ENCODE peak calls at places on chromosomes 13 and 19, in seven cellular contexts. One of them, this sample, is unnamed.

GRCh38 chr13:89862011-89862690 is 1485.3 kb upstream of the MIR17HG start:
- DNase-seq in LoVo: no peak
- DNase-seq in CD8-positive, alpha-beta memory T cell: no peak
- DNase-seq in COR-L47: no peak
- DNase-seq in stimulated activated CD4-positive, alpha-beta T cell treated with anti-CD3 and anti-CD28 coated beads, Interleukin-15, amount 100 ng/mL, for 48 hours: no peak
- DNase-seq in NCI-H1930: no peak
- DNase-seq in GM12864: no peak
- DNase-seq in this sample: no peak

GRCh38 chr13:109990296-109990695 is 203.9 kb upstream of the IRS2 start:
- DNase-seq in COR-L47: no peak
- DNase-seq in GM12864: no peak
- DNase-seq in CD8-positive, alpha-beta memory T cell: no peak
- DNase-seq in LoVo: no peak
- DNase-seq in stimulated activated CD4-positive, alpha-beta T cell treated with anti-CD3 and anti-CD28 coated beads, Interleukin-15, amount 100 ng/mL, for 48 hours: no peak
- DNase-seq in NCI-H1930: no peak
- DNase-seq in this sample: no peak

GRCh38 chr13:109369357-109370052 is 416.9 kb downstream of the IRS2 start:
- DNase-seq in CD8-positive, alpha-beta memory T cell: no peak
- DNase-seq in GM12864: no peak
- DNase-seq in stimulated activated CD4-positive, alpha-beta T cell treated with anti-CD3 and anti-CD28 coated beads, Interleukin-15, amount 100 ng/mL, for 48 hours: no peak
- DNase-seq in NCI-H1930: no peak
- DNase-seq in COR-L47: no peak
- DNase-seq in LoVo: no peak
- DNase-seq in this sample: no peak

GRCh38 chr13:50380905-50381304 is 365.7 kb downstream of the KCNRG start:
- DNase-seq in NCI-H1930: no peak
- DNase-seq in LoVo: no peak
- DNase-seq in CD8-positive, alpha-beta memory T cell: no peak
- DNase-seq in GM12864: no peak
- DNase-seq in stimulated activated CD4-positive, alpha-beta T cell treated with anti-CD3 and anti-CD28 coated beads, Interleukin-15, amount 100 ng/mL, for 48 hours: no peak
- DNase-seq in COR-L47: no peak
- DNase-seq in this sample: no peak

GRCh38 chr19:11079999-11080398 is 9.3 kb upstream of the LDLR start:
- DNase-seq in LoVo: no peak
- DNase-seq in NCI-H1930: no peak
- DNase-seq in COR-L47: no peak
- DNase-seq in GM12864: no peak
- DNase-seq in stimulated activated CD4-positive, alpha-beta T cell treated with anti-CD3 and anti-CD28 coated beads, Interleukin-15, amount 100 ng/mL, for 48 hours: no peak
- DNase-seq in CD8-positive, alpha-beta memory T cell: no peak
- DNase-seq in this sample: no peak

GRCh38 chr19:33815410-33816340 is 19.0 kb downstream of the KCTD15 start:
- DNase-seq in CD8-positive, alpha-beta memory T cell: no peak
- DNase-seq in GM12864: no peak
- DNase-seq in NCI-H1930: no peak
- DNase-seq in LoVo: no peak
- DNase-seq in stimulated activated CD4-positive, alpha-beta T cell treated with anti-CD3 and anti-CD28 coated beads, Interleukin-15, amount 100 ng/mL, for 48 hours: no peak
- DNase-seq in COR-L47: no peak
- DNase-seq in this sample: no peak

GRCh38 chr19:38711726-38712153 is 32.5 kb downstream of the CAPN12 start:
- DNase-seq in COR-L47: no peak
- DNase-seq in NCI-H1930: no peak
- DNase-seq in LoVo: no peak
- DNase-seq in stimulated activated CD4-positive, alpha-beta T cell treated with anti-CD3 and anti-CD28 coated beads, Interleukin-15, amount 100 ng/mL, for 48 hours: no peak
- DNase-seq in CD8-positive, alpha-beta memory T cell: no peak
- DNase-seq in GM12864: no peak
- DNase-seq in this sample: no peak

GRCh38 chr13:103354189-103354588 is 288.0 kb upstream of the SLC10A2 start:
- DNase-seq in LoVo: no peak
- DNase-seq in stimulated activated CD4-positive, alpha-beta T cell treated with anti-CD3 and anti-CD28 coated beads, Interleukin-15, amount 100 ng/mL, for 48 hours: no peak
- DNase-seq in CD8-positive, alpha-beta memory T cell: no peak
- DNase-seq in COR-L47: no peak
- DNase-seq in NCI-H1930: no peak
- DNase-seq in GM12864: no peak
- DNase-seq in this sample: no peak

GRCh38 chr13:48570225-48570828 is 37.4 kb upstream of the RCBTB2 start:
- DNase-seq in NCI-H1930: no peak
- DNase-seq in LoVo: no peak
- DNase-seq in GM12864: no peak
- DNase-seq in CD8-positive, alpha-beta memory T cell: no peak
- DNase-seq in stimulated activated CD4-positive, alpha-beta T cell treated with anti-CD3 and anti-CD28 coated beads, Interleukin-15, amount 100 ng/mL, for 48 hours: no peak
- DNase-seq in COR-L47: no peak
- DNase-seq in this sample: no peak

GRCh38 chr19:31350693-31351211 is 1.5 kb upstream of the TSHZ3 start:
- DNase-seq in CD8-positive, alpha-beta memory T cell: no peak
- DNase-seq in GM12864: no peak
- DNase-seq in stimulated activated CD4-positive, alpha-beta T cell treated with anti-CD3 and anti-CD28 coated beads, Interleukin-15, amount 100 ng/mL, for 48 hours: no peak
- DNase-seq in COR-L47: no peak
- DNase-seq in NCI-H1930: no peak
- DNase-seq in LoVo: no peak
- DNase-seq in this sample: peak; percentile 9

GRCh38 chr19:38831142-38831605 is 420 bp downstream of the ECH1 start:
- DNase-seq in COR-L47: peak; percentile 13
- DNase-seq in LoVo: peak; percentile 49
- DNase-seq in CD8-positive, alpha-beta memory T cell: no peak
- DNase-seq in GM12864: no peak
- DNase-seq in stimulated activated CD4-positive, alpha-beta T cell treated with anti-CD3 and anti-CD28 coated beads, Interleukin-15, amount 100 ng/mL, for 48 hours: no peak
- DNase-seq in NCI-H1930: no peak
- DNase-seq in this sample: peak; percentile 36

GRCh38 chr19:15124572-15125231 is 17.5 kb downstream of the SYDE1 start:
- DNase-seq in COR-L47: no peak
- DNase-seq in GM12864: no peak
- DNase-seq in CD8-positive, alpha-beta memory T cell: peak; percentile 6
- DNase-seq in LoVo: no peak
- DNase-seq in stimulated activated CD4-positive, alpha-beta T cell treated with anti-CD3 and anti-CD28 coated beads, Interleukin-15, amount 100 ng/mL, for 48 hours: no peak
- DNase-seq in NCI-H1930: no peak
- DNase-seq in this sample: no peak

GRCh38 chr13:74129500-74130144 is 4.6 kb downstream of the KLF12 start:
- DNase-seq in GM12864: no peak
- DNase-seq in LoVo: peak; percentile 44
- DNase-seq in CD8-positive, alpha-beta memory T cell: peak; percentile 45
- DNase-seq in NCI-H1930: no peak
- DNase-seq in COR-L47: no peak
- DNase-seq in stimulated activated CD4-positive, alpha-beta T cell treated with anti-CD3 and anti-CD28 coated beads, Interleukin-15, amount 100 ng/mL, for 48 hours: no peak
- DNase-seq in this sample: no peak